ENCODE peak calls at places on chromosomes 11 and 22, in eight cellular contexts. T is Karpas-422, P is endothelial cell of umbilical vein, J is A549, Z is heart right ventricle, Y is MM.1S, W is mesendoderm, R is heart left ventricle. L is an unnamed sample. For H3K4me1, the result is how much of the 10 kb centered on the place peaks cover.

GRCh38 chr11:96155627-96156378 is 187.2 kb downstream of the MAML2 start:
- DNase-seq in R (peak), Z (peak), P (peak), J (peak), Y (no peak), W (peak), T (no peak), L (peak)

GRCh38 chr11:46296520-46297448 is 19.3 kb downstream of the CREB3L1 start:
- DNase-seq in J (no peak), R (peak), Y (no peak), P (peak), T (no peak), Z (peak), W (peak), L (no peak)

GRCh38 chr11:88420165-88420781 is 82.7 kb upstream of the CTSC start:
- DNase-seq in P (no peak), Y (no peak), R (no peak), J (no peak), T (no peak), Z (no peak), W (no peak), L (no peak)

GRCh38 chr11:60710482-60710881 is 11.1 kb downstream of the MS4A8 start:
- DNase-seq in Y (no peak), W (peak), T (no peak), J (peak), R (no peak), P (no peak), Z (no peak), L (no peak)

GRCh38 chr11:100681064-100681502 is 6.0 kb upstream of the ARHGAP42 start:
- DNase-seq in Z (peak), J (no peak), Y (peak), W (peak), R (peak), P (no peak), T (peak), L (no peak)

GRCh38 chr22:29912605-29913398 is 29.8 kb downstream of the MTMR3 start:
- DNase-seq in T (no peak), P (no peak), W (no peak), R (no peak), Y (no peak), J (no peak), Z (no peak), L (no peak)

GRCh38 chr11:134499990-134500389 is 87.9 kb upstream of the B3GAT1 start:
- DNase-seq in J (no peak), P (no peak), T (no peak), Y (no peak), W (no peak), Z (no peak), R (no peak), L (no peak)

GRCh38 chr11:129373489-129373953 is 2.1 kb upstream of the BARX2 start:
- DNase-seq in R (no peak), Z (no peak), T (no peak), Y (peak), W (peak), P (no peak), J (no peak), L (no peak)

GRCh38 chr22:43540570-43540969 is 128.8 kb downstream of the MPPED1 start:
- DNase-seq in Z (no peak), R (no peak), Y (no peak), W (no peak), P (no peak), T (no peak), J (no peak), L (no peak)

GRCh38 chr11:134554861-134555260 is 142.8 kb upstream of the B3GAT1 start:
- DNase-seq in Z (no peak), T (no peak), J (no peak), R (no peak), Y (no peak), P (no peak), W (no peak), L (no peak)

GRCh38 chr22:25136953-25137576 is 62.6 kb upstream of the CRYBB3 start:
- DNase-seq in T (no peak), P (no peak), R (no peak), Z (no peak), J (no peak), W (no peak), Y (no peak), L (no peak)

GRCh38 chr11:133955091-133955846 is 1.5 kb downstream of the IGSF9B start:
- DNase-seq in T (no peak), P (no peak), Y (no peak), Z (peak), J (no peak), W (peak), R (peak), L (no peak)

GRCh38 chr11:76772100-76772782 is 10.9 kb upstream of the TSKU start:
- DNase-seq in W (peak), P (peak), J (no peak), Y (no peak), Z (no peak), R (no peak), T (no peak), L (no peak)

GRCh38 chr11:100726709-100727108 is 39.6 kb downstream of the ARHGAP42 start:
- DNase-seq in P (no peak), T (no peak), J (no peak), Y (no peak), R (no peak), W (peak), Z (no peak), L (no peak)

GRCh38 chr11:126339866-126340434 is 15.5 kb upstream of the ST3GAL4 start:
- DNase-seq in Z (peak), T (no peak), P (no peak), R (peak), W (no peak), J (no peak), Y (no peak), L (no peak)

GRCh38 chr11:68842427-68843051 is 823 bp upstream of the CPT1A start:
- DNase-seq in J (no peak), Y (peak), W (no peak), T (no peak), P (no peak), R (no peak), Z (no peak), L (no peak)

GRCh38 chr11:118193910-118194566 is 17.6 kb upstream of the SCN2B start:
- DNase-seq in J (no peak), P (no peak), R (no peak), W (no peak), Y (no peak), T (no peak), Z (no peak), L (peak)

GRCh38 chr11:33775064-33775807 is 916 bp upstream of the FBXO3 start:
- DNase-seq in W (no peak), P (no peak), Y (no peak), Z (no peak), R (no peak), J (no peak), T (no peak), L (no peak)

GRCh38 chr22:42343136-42343484 is 72.7 kb upstream of the TCF20 start:
- DNase-seq in R (no peak), Z (no peak), Y (no peak), W (peak), T (no peak), J (no peak), P (no peak), L (no peak)

GRCh38 chr11:10925149-10925926 is 67.5 kb upstream of the ZBED5 start:
- DNase-seq in Y (no peak), J (no peak), R (no peak), P (no peak), Z (no peak), T (no peak), W (peak), L (no peak)

GRCh38 chr22:23709107-23709506 is 18.3 kb downstream of the RGL4 start:
- DNase-seq in Z (no peak), J (no peak), Y (no peak), W (peak), R (no peak), T (no peak), P (no peak), L (no peak)

GRCh38 chr11:34468209-34468841 is 29.6 kb downstream of the CAT start:
- DNase-seq in P (peak), Y (peak), W (peak), R (no peak), Z (no peak), T (peak), J (no peak), L (peak)

GRCh38 chr22:31020334-31020733 is 51.3 kb downstream of the TUG1 start:
- DNase-seq in W (peak), T (no peak), P (no peak), Z (no peak), Y (no peak), J (no peak), R (no peak), L (no peak)

DNA sequence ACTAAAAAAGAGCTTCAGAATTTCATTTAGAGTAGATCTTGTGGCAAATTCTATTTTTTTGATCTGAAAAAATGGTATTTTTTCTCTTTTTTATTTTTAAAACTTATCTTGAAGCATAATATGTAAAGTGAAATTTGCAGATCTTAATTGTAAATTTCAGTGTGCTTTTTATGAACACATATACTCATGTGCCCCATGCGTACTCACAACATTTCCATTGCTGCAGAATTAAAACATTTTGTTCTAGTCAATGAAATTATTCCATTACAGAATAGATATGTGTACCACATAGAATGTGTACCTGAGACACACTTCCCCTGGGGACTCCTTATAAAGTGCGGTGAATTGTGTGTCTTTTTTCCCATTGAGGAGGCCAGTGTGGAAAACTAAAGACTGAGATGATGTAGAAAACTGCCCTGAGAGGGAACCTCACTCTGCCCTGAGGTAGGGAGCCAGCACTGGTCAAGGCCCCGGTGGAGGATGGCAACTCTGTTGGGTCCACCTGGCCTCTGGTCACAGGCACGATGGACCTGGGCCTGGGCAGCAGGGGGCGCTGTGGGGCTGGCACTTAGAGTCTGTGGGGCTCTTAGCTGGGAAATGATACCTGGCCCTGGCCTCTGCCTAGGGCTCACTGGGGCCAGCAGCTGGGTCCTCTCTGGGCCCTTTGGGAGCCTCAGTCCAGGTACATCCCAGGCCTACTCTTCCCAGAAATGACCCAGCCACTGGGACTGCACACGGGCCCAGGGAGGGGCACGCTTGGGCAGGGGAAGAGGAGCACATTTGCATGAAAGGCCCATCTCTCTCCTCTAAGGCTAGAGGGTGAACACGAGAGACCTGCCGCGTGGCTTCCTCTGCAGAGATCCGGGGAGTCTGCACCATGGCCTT is 77.9 kb upstream of the TOP3B start:
- DNase-seq in W (peak), Z (peak), Y (peak), T (peak), P (peak), J (peak), R (peak), L (no peak)
- H3K27ac ChIP-seq in W (no peak), Z (peak), Y (no peak), T (peak), P (no peak), J (peak), R (peak), L (no peak)

DNA sequence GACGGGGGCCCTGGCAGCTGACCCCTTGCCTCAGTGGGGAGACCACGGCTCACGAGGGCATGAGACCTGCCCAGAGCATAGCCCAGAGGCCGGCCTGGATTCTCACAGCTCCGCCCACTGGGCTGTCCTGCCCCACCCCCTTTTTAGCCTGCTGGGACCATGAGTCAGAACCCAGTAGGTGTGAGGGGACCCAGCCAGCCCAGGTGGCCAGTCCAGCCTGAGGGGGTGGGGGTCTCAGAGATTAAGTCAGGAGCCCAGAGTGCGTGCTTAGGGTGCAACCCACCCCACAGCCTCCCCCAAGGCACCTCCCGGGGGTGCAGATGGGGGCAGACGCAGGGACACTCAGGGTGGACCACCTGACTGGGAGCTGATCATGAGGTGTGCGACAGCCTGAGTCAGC is 40.1 kb upstream of the PPARA start:
- DNase-seq in J (no peak), P (no peak), W (peak), R (no peak), Y (no peak), T (peak), Z (no peak), L (no peak)
- H3K4me1 ChIP-seq in J (half or more), P (under half), W (under half), R (half or more), Y (under half), T (under half), Z (half or more), L (under half)

GRCh38 chr11:117016246-117016645 is 82.0 kb downstream of the SIK3 start:
- DNase-seq in Z (no peak), Y (no peak), T (no peak), R (no peak), W (no peak), J (no peak), P (no peak), L (no peak)
- H3K27ac ChIP-seq in Z (no peak), Y (no peak), T (no peak), R (no peak), W (no peak), J (no peak), P (no peak), L (no peak)

DNA sequence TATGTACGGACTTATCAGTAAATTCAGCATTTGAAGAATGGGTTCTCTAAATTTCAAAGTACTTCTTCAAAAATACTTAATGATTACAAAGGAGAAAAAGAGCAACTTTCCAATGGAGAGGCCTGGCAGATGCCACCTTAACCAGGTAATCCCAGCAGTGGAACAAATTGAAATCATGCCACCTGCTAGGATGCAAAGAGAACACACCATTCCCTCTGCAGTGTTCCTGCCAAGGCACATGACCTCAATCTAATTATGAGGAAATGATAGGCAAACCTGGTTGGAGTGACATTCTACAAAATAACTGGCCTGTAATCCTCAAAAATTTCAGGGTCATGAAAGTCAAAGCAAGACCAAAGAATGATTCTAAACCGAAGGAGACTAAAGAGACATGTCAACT is 21.5 kb downstream of the TNRC6B start:
- DNase-seq in R (no peak), T (no peak), W (no peak), Z (no peak), J (no peak), P (no peak), Y (no peak), L (no peak)
- H3K4me1 ChIP-seq in R (under half), T (half or more), W (under half), Z (under half), J (under half), P (under half), Y (under half), L (under half)

GRCh38 chr11:93842034-93842433 is 8.4 kb downstream of the VSTM5 start:
- DNase-seq in T (no peak), R (no peak), P (no peak), J (no peak), Z (no peak), W (no peak), Y (no peak), L (no peak)

GRCh38 chr11:93843906-93844305 is 6.5 kb downstream of the VSTM5 start:
- DNase-seq in W (no peak), J (no peak), Y (no peak), R (no peak), Z (no peak), P (no peak), T (no peak), L (no peak)

GRCh38 chr11:93840981-93841380 is 9.4 kb downstream of the VSTM5 start:
- DNase-seq in J (no peak), W (no peak), Y (no peak), P (no peak), Z (no peak), T (no peak), R (no peak), L (no peak)

GRCh38 chr11:93841446-93841845 is 9.0 kb downstream of the VSTM5 start:
- DNase-seq in Z (no peak), P (no peak), W (no peak), R (no peak), Y (no peak), T (no peak), J (no peak), L (no peak)

DNA sequence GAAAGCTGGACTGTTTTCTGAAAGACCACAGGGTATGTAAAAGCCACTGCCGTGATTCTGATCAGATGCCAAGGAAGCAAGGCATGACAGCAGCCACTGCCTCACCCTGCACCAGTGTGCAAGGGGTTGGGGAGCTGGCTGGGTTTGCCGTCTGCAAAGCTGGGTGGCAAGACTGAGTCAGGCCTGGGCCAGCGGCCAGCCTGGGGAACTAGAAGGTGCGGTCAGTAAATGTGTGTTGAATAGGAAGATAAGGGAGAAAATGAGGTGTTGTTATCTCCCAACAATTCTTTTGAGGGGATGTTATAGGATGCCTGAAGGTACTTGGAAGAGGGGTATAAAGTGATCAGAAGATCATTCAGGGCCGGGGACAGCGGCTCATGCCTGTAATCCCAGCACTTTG is 8.0 kb downstream of the VSTM5 start:
- DNase-seq in T (no peak), J (no peak), W (no peak), Y (no peak), P (peak), Z (no peak), R (no peak), L (no peak)
- H3K27ac ChIP-seq in T (no peak), J (no peak), W (no peak), Y (no peak), P (no peak), Z (no peak), R (no peak), L (no peak)

DNA sequence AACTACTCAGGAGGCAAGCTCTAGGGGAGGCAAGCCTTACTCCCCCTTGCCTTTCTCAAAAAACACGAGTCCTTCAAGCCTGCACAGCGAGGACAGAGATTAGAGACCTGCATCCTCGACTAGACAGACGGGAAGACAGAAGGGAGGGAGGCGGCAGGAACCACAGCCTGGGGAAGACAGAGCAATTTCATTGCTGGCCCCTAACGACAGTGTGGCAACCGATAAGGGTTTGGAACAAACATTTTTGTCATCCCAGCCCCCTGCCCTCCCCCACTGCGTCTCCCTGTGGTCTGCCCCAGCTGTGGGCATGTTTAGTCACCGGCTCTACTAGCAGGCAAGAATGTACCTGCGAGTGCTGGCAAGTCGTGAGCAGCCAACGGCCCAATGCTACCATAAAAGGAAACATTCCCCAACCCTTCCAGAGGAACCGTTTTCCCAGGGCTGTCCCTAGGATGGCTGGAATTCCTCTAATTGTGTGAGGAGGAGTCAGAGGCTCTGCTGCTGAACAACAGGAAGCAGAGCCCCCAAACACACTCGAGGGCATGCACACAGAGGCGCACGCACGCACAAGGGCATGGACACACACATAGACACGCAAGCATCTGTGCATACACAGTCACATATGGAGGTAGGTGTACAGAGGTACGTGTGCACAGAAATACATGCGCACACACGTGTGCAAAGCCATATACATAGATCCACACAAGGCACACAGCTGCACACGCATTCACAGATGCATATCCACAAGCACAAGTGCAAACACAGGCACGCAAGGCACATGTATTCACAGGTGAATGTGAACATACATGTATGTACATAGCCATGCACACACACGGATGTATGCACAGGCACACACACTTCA is 58.3 kb downstream of the MYH9 start:
- DNase-seq in Y (no peak), T (no peak), Z (no peak), J (peak), R (no peak), W (peak), P (peak), L (no peak)
- H3K4me1 ChIP-seq in Y (under half), T (half or more), Z (half or more), J (half or more), R (half or more), W (under half), P (half or more), L (half or more)

GRCh38 chr22:35378547-35379078 is 2.3 kb upstream of the HMOX1 start:
- DNase-seq in J (no peak), W (peak), P (no peak), Z (no peak), T (no peak), Y (no peak), R (no peak), L (no peak)
- H3K27ac ChIP-seq in J (peak), W (peak), P (no peak), Z (no peak), T (peak), Y (no peak), R (no peak), L (peak)

GRCh38 chr11:125170406-125171031 is 6.0 kb downstream of the PKNOX2 start:
- DNase-seq in T (no peak), J (no peak), W (peak), Z (peak), R (peak), P (peak), Y (no peak), L (peak)
- H3K4me1 ChIP-seq in T (under half), J (under half), W (under half), Z (under half), R (under half), P (under half), Y (under half), L (half or more)

DNA sequence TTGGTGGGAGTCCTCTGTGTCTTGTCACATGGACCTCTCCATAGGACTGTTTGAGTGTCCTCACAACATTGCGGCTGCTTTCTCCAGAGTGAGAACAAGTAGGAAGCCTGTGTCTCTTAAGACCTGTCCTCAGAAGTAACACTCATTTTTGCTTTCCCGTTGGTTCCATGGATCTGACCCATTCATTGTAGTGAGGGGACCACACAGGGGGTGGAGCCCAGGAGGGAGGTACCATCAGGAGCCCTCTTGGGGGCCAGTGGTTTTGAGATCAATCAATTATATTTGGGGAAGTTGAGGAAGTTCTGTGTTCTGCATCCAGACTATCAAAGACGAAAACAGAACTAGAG is 5.4 kb upstream of the ELFN2 start:
- DNase-seq in R (no peak), J (no peak), Z (no peak), T (no peak), Y (no peak), P (no peak), W (no peak), L (no peak)
- H3K27ac ChIP-seq in R (no peak), J (peak), Z (no peak), T (no peak), Y (no peak), P (peak), W (no peak), L (no peak)